ENCODE peak calls at places on chromosomes 6 and 20, in six cellular contexts. L, D, V, S, U and W are unnamed samples.

GRCh38 chr6:64217721-64218603 is 582.4 kb downstream of the PHF3 start:
- DNase-seq in L (no peak), S (no peak), V (no peak), D (peak), U (peak), W (peak)

GRCh38 chr20:51661609-51662178 is 106.5 kb downstream of the ATP9A start:
- DNase-seq in L (peak), S (no peak), U (no peak), D (peak), V (no peak), W (peak)

GRCh38 chr20:51871943-51872342 is 69.6 kb upstream of the SALL4 start:
- DNase-seq in S (no peak), V (no peak), U (no peak), D (no peak), L (no peak), W (no peak)

GRCh38 chr20:51156041-51156795 is 133.3 kb upstream of the KCNG1 start:
- DNase-seq in U (peak), S (no peak), V (no peak), D (peak), L (no peak), W (no peak)

GRCh38 chr6:104953410-104953953 is 3.4 kb upstream of the LIN28B start:
- DNase-seq in U (no peak), S (no peak), D (no peak), V (no peak), L (no peak), W (no peak)

GRCh38 chr6:71913431-71913830 is 27.1 kb downstream of the RIMS1 start:
- DNase-seq in D (no peak), V (no peak), S (no peak), U (no peak), L (no peak), W (no peak)

GRCh38 chr6:24125980-24126379 is at the start of gene NRSN1:
- DNase-seq in U (no peak), V (no peak), S (no peak), L (peak), D (peak), W (no peak)

GRCh38 chr6:102026649-102027048 is 633.1 kb downstream of the GRIK2 start:
- DNase-seq in S (no peak), U (no peak), V (no peak), L (no peak), D (no peak), W (no peak)

GRCh38 chr20:41370176-41370575 is 3.6 kb upstream of the EMILIN3 start:
- DNase-seq in D (no peak), U (no peak), L (no peak), S (no peak), V (no peak), W (no peak)

GRCh38 chr6:111399600-111399999 is 83.4 kb downstream of the REV3L start:
- DNase-seq in V (no peak), L (no peak), D (no peak), S (no peak), U (no peak), W (no peak)

GRCh38 chr6:11423667-11424066 is 113.9 kb upstream of the TMEM170B start:
- DNase-seq in D (no peak), S (no peak), U (no peak), V (no peak), L (no peak), W (no peak)

GRCh38 chr20:37339208-37339607 is 6.7 kb upstream of the SRC start:
- DNase-seq in D (no peak), U (no peak), L (no peak), S (no peak), V (no peak), W (no peak)

GRCh38 chr6:142846459-142846831 is 98.5 kb downstream of the HIVEP2 start:
- DNase-seq in U (peak), L (no peak), D (peak), V (no peak), S (no peak), W (no peak)

GRCh38 chr20:7976015-7976414 is 35.8 kb upstream of the HAO1 start:
- DNase-seq in L (no peak), U (no peak), V (no peak), D (no peak), S (no peak), W (no peak)

GRCh38 chr20:2131366-2131765 is 29.7 kb downstream of the STK35 start:
- DNase-seq in D (peak), V (no peak), L (no peak), S (no peak), U (no peak), W (no peak)

GRCh38 chr6:151677427-151677826 is 130.1 kb upstream of the ESR1 start:
- DNase-seq in L (no peak), D (no peak), V (no peak), U (no peak), S (no peak), W (no peak)

GRCh38 chr6:54002118-54002517 is 109.1 kb upstream of the MLIP start:
- DNase-seq in L (no peak), V (no peak), D (no peak), U (no peak), S (no peak), W (no peak)

GRCh38 chr6:130853555-130854183 is 26.5 kb downstream of the SMLR1 start:
- DNase-seq in S (no peak), D (peak), L (peak), V (no peak), U (peak), W (peak)

GRCh38 chr6:30327232-30327746 is 562 bp downstream of the TRIM39 start:
- DNase-seq in V (no peak), D (no peak), S (no peak), U (no peak), L (no peak), W (no peak)